ENCODE peak calls at places on chromosome 15, in five cellular contexts. R is IMR-90, K is keratinocyte, J is mammary epithelial cell, G is PC-3. F is an unnamed sample.

GRCh38 chr15:84823580-84823878 is 6.4 kb downstream of the ALPK3 start:
- DNase-seq in R (no peak), K (no peak), J (no peak), G (no peak), F (no peak)

GRCh38 chr15:29337156-29337959 is 67.7 kb upstream of the NSMCE3 start:
- DNase-seq in R (peak), K (no peak), J (no peak), G (no peak), F (peak)

GRCh38 chr15:75720787-75721461 is 8.3 kb upstream of the CSPG4 start:
- DNase-seq in R (no peak), K (peak), J (peak), G (peak), F (no peak)

GRCh38 chr15:69087581-69087980 is 72.9 kb upstream of the GLCE start:
- DNase-seq in R (no peak), K (no peak), J (no peak), G (peak), F (no peak)

GRCh38 chr15:26713498-26713897 is 59.4 kb downstream of the GABRB3 start:
- DNase-seq in R (no peak), K (no peak), J (no peak), G (no peak), F (no peak)

GRCh38 chr15:52491460-52491859 is 37.2 kb downstream of the MYO5A start:
- DNase-seq in R (no peak), K (no peak), J (no peak), G (peak), F (no peak)

GRCh38 chr15:71186971-71187960 is 72.0 kb downstream of the THSD4 start:
- DNase-seq in R (no peak), K (no peak), J (no peak), G (no peak), F (no peak)

GRCh38 chr15:42137461-42138261 is 18.8 kb downstream of the PLA2G4F start:
- DNase-seq in R (peak), K (no peak), J (peak), G (peak), F (peak)

GRCh38 chr15:70273808-70274207 is 176.1 kb upstream of the TLE3 start:
- DNase-seq in R (no peak), K (no peak), J (no peak), G (no peak), F (no peak)

GRCh38 chr15:70876011-70876410 is 16.2 kb downstream of the THAP10 start:
- DNase-seq in R (no peak), K (no peak), J (no peak), G (no peak), F (no peak)

GRCh38 chr15:99326235-99326634 is 75.0 kb downstream of the LRRC28 start:
- DNase-seq in R (no peak), K (no peak), J (peak), G (no peak), F (no peak)

GRCh38 chr15:89888214-89888804 is 5.5 kb downstream of the AP3S2 start:
- DNase-seq in R (peak), K (no peak), J (peak), G (peak), F (peak)

GRCh38 chr15:70582143-70582945 is 181.0 kb downstream of the UACA start:
- DNase-seq in R (peak), K (no peak), J (no peak), G (peak), F (peak)

GRCh38 chr15:63442080-63442479 is 60.4 kb upstream of the CA12 start:
- DNase-seq in R (no peak), K (no peak), J (no peak), G (no peak), F (no peak)

GRCh38 chr15:90165659-90166489 is 35.3 kb upstream of the SEMA4B start:
- DNase-seq in R (peak), K (peak), J (peak), G (peak), F (peak)

GRCh38 chr15:63212050-63212973 is 22.9 kb downstream of the RAB8B start:
- DNase-seq in R (peak), K (no peak), J (no peak), G (peak), F (peak)

GRCh38 chr15:37628507-37628906 is 305.9 kb upstream of the TMCO5A start:
- DNase-seq in R (no peak), K (no peak), J (no peak), G (no peak), F (no peak)

GRCh38 chr15:99613887-99614642 is 48.3 kb downstream of the MEF2A start:
- DNase-seq in R (peak), K (no peak), J (peak), G (no peak), F (no peak)

GRCh38 chr15:71414778-71415177 is 299.5 kb downstream of the THSD4 start:
- DNase-seq in R (no peak), K (no peak), J (no peak), G (peak), F (peak)

DNA sequence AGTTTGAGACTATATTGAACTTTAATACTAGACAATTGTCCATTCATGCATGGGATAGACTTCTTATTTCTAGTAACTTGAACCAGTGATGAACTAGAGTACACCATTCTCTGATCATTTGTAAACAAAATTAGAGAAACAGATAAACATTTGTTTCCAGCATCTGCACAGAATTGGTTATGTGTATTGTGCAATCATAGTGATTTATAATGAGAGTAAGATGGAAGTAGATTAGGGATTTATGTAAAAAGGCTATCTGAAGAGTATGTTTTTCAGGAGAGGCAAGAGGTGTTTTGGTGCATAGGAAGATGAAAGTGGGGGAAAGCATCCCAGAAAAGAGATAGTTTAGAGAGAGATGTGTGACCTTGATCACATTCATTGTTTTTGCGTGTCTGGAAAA is 695.0 kb downstream of the SQOR start:
- DNase-seq in R (no peak), K (no peak), J (no peak), G (no peak), F (no peak)
- TF ChIP-seq CTCF in R (no peak), K (no peak), J (no peak), G (no peak), F (no peak)

GRCh38 chr15:92140802-92141201 is 252.9 kb upstream of the ST8SIA2 start:
- DNase-seq in R (no peak), K (no peak), J (peak), G (peak), F (peak)

GRCh38 chr15:92141607-92142006 is 252.1 kb upstream of the ST8SIA2 start:
- DNase-seq in R (no peak), K (no peak), J (no peak), G (no peak), F (no peak)

GRCh38 chr15:92143765-92144164 is 249.9 kb upstream of the ST8SIA2 start:
- DNase-seq in R (no peak), K (no peak), J (no peak), G (no peak), F (no peak)

DNA sequence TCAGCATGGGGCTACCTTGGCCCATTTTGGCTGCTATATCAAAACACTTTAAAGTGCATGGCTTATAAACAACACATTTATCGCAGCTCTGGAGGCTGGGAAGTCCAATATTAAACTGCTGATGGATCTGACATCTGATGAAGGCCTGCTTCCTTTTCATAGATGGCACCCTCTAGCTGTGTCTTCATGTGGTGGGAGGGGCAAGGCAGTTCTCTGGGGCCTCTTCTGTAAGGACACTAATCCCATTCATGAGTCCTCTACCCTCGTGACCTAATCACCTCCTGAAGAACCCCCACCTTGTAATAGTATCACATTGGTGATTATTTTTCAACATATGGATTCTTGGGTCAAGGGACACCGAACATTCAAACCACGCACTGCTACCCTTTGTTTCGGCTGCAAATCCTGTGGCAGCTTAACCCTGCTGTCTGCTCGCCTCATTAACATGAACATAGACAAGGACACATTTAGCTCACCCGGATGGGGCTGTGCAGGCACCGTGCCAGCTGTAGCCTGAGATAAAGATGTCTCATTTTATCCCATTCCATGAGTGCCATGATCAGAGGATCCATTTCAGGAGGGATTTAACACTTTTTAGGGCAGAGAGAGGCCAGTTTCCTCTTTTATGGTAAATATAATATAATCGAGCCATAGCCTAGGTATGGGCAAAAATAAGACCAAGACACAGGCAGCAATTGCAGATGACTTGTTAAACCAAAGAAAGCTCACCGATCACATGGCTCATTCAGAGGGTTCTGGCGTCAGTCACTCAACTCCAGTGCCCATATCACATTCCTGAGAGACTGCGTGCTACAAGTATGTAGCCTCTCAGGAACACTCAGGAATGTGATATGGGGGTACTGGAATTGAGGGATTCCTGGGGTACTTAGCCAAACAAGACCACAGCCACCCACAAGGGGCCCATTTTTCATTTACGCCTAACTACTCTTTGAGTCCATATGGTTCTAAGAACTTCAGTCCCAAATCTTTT is 251.1 kb upstream of the ST8SIA2 start:
- DNase-seq in R (no peak), K (no peak), J (no peak), G (no peak), F (peak)
- H3K9ac ChIP-seq in R (no peak), K (no peak), J (no peak), G (no peak), F (no peak)

GRCh38 chr15:28106294-28107110 is 7.4 kb upstream of the OCA2 start:
- DNase-seq in R (no peak), K (no peak), J (no peak), G (no peak), F (peak)
- TF ChIP-seq CTCF in R (no peak), K (no peak), J (no peak), G (no peak), F (no peak)

DNA sequence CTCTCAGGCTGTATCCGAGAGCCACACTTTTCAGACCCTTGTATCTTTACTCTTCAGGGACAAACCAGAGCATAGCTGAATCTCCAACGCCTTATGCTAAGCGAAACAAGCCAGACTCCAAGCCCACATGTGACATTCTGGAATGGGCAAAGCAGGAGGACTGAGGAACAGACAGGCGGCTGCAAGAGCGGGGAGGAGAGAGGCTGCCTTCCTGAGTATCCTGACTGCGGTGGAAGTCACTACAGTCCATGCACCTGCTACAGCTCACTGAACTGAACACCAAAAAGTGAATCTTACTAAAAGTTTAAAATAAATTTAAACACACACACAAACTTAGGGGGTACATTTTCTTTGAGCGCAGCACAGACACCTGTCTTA is 1.5 kb downstream of the CYFIP1 start:
- DNase-seq in R (no peak), K (no peak), J (no peak), G (no peak), F (no peak)
- H3K9ac ChIP-seq in R (no peak), K (peak), J (no peak), G (peak), F (no peak)

GRCh38 chr15:43510230-43511011 is 7.0 kb upstream of the MAP1A start:
- DNase-seq in R (peak), K (peak), J (peak), G (peak), F (peak)
- TF ChIP-seq CTCF in R (peak), K (no peak), J (no peak), G (no peak), F (peak)

GRCh38 chr15:55279100-55279745 is 10.4 kb downstream of the RAB27A start:
- DNase-seq in R (no peak), K (no peak), J (no peak), G (no peak), F (no peak)
- H3K9ac ChIP-seq in R (no peak), K (no peak), J (no peak), G (no peak), F (no peak)

GRCh38 chr15:73683624-73684536 is at the start of gene CD276:
- DNase-seq in R (peak), K (no peak), J (peak), G (peak), F (peak)
- TF ChIP-seq CTCF in R (peak), K (peak), J (no peak), G (peak), F (no peak)

DNA sequence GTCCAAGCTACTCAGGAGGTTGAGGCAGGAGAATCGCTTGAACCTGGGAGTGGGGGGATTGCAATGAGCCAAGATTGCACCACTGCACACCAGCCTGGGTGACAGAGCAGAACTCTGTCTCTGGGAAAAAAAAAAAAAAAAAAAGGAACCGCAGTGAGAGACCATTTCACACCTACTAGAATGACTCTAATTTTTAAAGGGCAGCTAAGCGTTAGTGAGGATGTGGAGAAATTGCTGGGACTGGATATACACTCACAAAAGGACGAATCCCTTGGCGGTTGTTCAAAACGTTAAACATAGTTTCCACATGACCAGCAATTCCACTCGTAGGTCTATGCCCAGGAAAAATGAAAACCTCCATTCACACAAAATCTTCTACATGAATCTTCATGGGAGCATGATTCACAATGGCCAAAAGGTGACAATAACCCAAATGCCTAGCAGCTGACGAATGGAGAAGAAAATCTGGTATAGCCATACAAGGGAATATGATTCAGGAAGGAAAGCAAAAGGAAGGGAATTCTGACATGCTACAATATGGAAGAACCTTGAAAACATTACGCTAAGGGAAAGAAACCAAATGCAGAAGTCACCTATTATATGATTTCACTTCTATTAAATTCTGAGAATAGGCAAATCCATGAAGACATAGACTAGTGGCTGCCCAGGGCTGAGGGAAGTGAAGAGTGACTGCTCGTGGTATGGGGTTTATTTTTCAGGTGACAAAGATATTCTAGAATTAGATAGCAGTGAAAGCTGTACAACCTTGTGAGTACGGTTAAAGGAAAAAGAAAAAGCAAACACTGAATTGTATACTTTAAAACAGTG is 126.9 kb downstream of the CHSY1 start:
- DNase-seq in R (peak), K (no peak), J (peak), G (peak), F (peak)
- H3K9ac ChIP-seq in R (peak), K (no peak), J (no peak), G (no peak), F (no peak)

GRCh38 chr15:59616390-59616789 is 4.8 kb downstream of the GCNT3 start:
- DNase-seq in R (no peak), K (no peak), J (no peak), G (peak), F (no peak)

GRCh38 chr15:59622289-59622688 is 10.7 kb downstream of the GCNT3 start:
- DNase-seq in R (peak), K (peak), J (peak), G (peak), F (peak)
- TF ChIP-seq CTCF in R (peak), K (peak), J (peak), G (peak), F (peak)

DNA sequence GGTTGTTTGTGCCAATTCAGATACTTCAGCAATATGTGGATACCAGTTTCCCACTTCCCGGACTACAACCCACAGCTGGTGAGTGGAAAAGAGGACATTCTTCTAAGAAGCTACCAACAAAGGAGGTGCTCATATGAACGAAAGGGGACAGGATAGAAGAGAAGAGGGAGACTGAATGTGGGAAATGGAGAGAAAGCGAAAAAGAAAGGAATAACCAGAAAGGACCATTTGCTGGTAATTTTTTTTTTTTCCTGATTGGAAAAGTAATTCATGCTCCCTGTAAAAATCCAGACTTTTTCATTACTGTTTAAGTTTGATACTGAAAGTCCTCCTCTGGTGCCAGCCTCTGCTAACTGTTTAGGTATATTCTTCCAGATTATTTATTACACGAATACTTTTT is 1.5 kb upstream of the CHAC1 start:
- DNase-seq in R (no peak), K (no peak), J (no peak), G (no peak), F (no peak)
- H3K9ac ChIP-seq in R (no peak), K (no peak), J (no peak), G (no peak), F (no peak)

F was measured in fibroblast of lung.